ENCODE peak calls at places on chromosomes 5 and 9, in ten cellular contexts. G, F, D, C, K, O, Q, B, N and A are unnamed samples.

GRCh38 chr5:41415242-41415641 is 95.2 kb downstream of the PLCXD3 start:
- DNase-seq in G (no peak), D (no peak), C (peak), N (no peak), K (no peak), F (no peak), O (no peak), Q (no peak), B (no peak), A (no peak)

GRCh38 chr9:85202596-85202995 is 533.1 kb downstream of the NTRK2 start:
- DNase-seq in F (no peak), N (peak), C (no peak), D (no peak), G (no peak), B (no peak), O (peak), Q (no peak), K (no peak), A (no peak)

GRCh38 chr5:157354825-157355224 is 88.9 kb downstream of the CYFIP2 start:
- DNase-seq in K (peak), D (no peak), B (no peak), O (no peak), G (peak), Q (no peak), F (no peak), N (no peak), C (peak), A (peak)

GRCh38 chr9:113707953-113708695 is 168.0 kb upstream of the ZNF618 start:
- DNase-seq in O (no peak), D (no peak), C (peak), N (no peak), G (no peak), K (no peak), B (no peak), Q (no peak), F (no peak), A (no peak)

GRCh38 chr5:6775595-6775994 is 62.4 kb downstream of the TENT4A start:
- DNase-seq in N (no peak), C (no peak), K (no peak), G (no peak), B (no peak), F (no peak), O (no peak), D (no peak), Q (no peak), A (no peak)

GRCh38 chr5:172283020-172283861 is at the start of gene UBTD2:
- DNase-seq in Q (peak), O (peak), C (peak), D (peak), K (peak), F (peak), B (no peak), N (peak), G (peak), A (peak)

GRCh38 chr9:93265972-93266371 is 82.0 kb downstream of the WNK2 start:
- DNase-seq in F (no peak), K (no peak), C (no peak), Q (no peak), D (no peak), G (no peak), B (no peak), O (no peak), N (no peak), A (no peak)

GRCh38 chr5:37786416-37786815 is 53.4 kb downstream of the GDNF start:
- DNase-seq in F (no peak), B (no peak), G (no peak), Q (no peak), N (no peak), K (no peak), C (no peak), O (no peak), D (no peak), A (no peak)

GRCh38 chr5:125486634-125487033 is 740.2 kb upstream of the ZNF608 start:
- DNase-seq in Q (no peak), B (no peak), G (no peak), O (peak), N (peak), F (no peak), C (peak), D (no peak), K (no peak), A (no peak)

GRCh38 chr5:20213803-20214202 is 225.8 kb upstream of the CDH18 start:
- DNase-seq in D (no peak), N (peak), Q (no peak), F (no peak), G (no peak), K (no peak), B (no peak), C (peak), O (no peak), A (no peak)

GRCh38 chr5:84494453-84494852 is 109.8 kb upstream of the EDIL3 start:
- DNase-seq in D (no peak), G (no peak), B (no peak), F (no peak), K (no peak), N (peak), Q (no peak), O (peak), C (peak), A (no peak)

GRCh38 chr5:180138976-180139730 is 67.6 kb upstream of the RNF130 start:
- DNase-seq in Q (no peak), F (no peak), N (no peak), G (no peak), D (no peak), B (no peak), C (no peak), K (no peak), O (no peak), A (no peak)

GRCh38 chr5:171369898-171370297 is 17.8 kb upstream of the NPM1 start:
- DNase-seq in N (no peak), K (no peak), G (no peak), F (no peak), C (no peak), B (no peak), O (no peak), Q (no peak), D (no peak), A (no peak)

GRCh38 chr9:137787376-137787775 is 90.2 kb upstream of the CACNA1B start:
- DNase-seq in F (no peak), K (no peak), O (no peak), D (no peak), C (no peak), B (no peak), N (no peak), Q (no peak), G (no peak), A (no peak)

GRCh38 chr5:169354263-169354662 is 53.3 kb upstream of the SLIT3 start:
- DNase-seq in D (no peak), K (no peak), N (peak), O (peak), F (no peak), B (no peak), C (peak), G (no peak), Q (no peak), A (no peak)

GRCh38 chr9:93517331-93517730 is 59.1 kb upstream of the PHF2 start:
- DNase-seq in F (no peak), G (no peak), K (no peak), Q (no peak), C (no peak), O (no peak), N (no peak), B (no peak), D (no peak), A (no peak)

GRCh38 chr5:75052461-75053285 is at the start of gene GCNT4:
- DNase-seq in O (peak), D (peak), Q (no peak), C (peak), K (peak), B (no peak), N (peak), F (peak), G (peak), A (peak)

GRCh38 chr5:27020965-27021364 is 17.4 kb downstream of the CDH9 start:
- DNase-seq in D (no peak), B (no peak), F (no peak), K (peak), Q (no peak), N (peak), C (peak), O (peak), G (no peak), A (no peak)

GRCh38 chr5:2998106-2998505 is 246.6 kb upstream of the IRX2 start:
- DNase-seq in Q (no peak), B (no peak), D (no peak), F (no peak), K (no peak), O (no peak), C (no peak), G (no peak), N (no peak), A (no peak)

GRCh38 chr5:154129868-154130267 is 60.7 kb upstream of the GALNT10 start:
- DNase-seq in O (no peak), C (no peak), K (no peak), G (no peak), N (no peak), F (no peak), D (no peak), B (no peak), Q (no peak), A (no peak)

GRCh38 chr5:99929067-99929805 is 605.9 kb upstream of the FAM174A start:
- DNase-seq in N (no peak), K (no peak), G (no peak), O (no peak), B (no peak), C (no peak), D (no peak), F (no peak), Q (no peak), A (no peak)

GRCh38 chr9:75197521-75197920 is 109.2 kb downstream of the OSTF1 start:
- DNase-seq in G (no peak), F (no peak), Q (no peak), C (no peak), B (no peak), N (peak), O (peak), D (no peak), K (no peak), A (no peak)

GRCh38 chr9:83981126-83981871 is 694 bp downstream of the RMI1 start:
- DNase-seq in G (no peak), N (peak), D (no peak), Q (no peak), F (no peak), C (peak), O (peak), K (peak), B (no peak), A (peak)

GRCh38 chr5:44665101-44665701 is 143.5 kb upstream of the MRPS30 start:
- DNase-seq in F (no peak), B (no peak), G (no peak), C (peak), D (no peak), Q (no peak), K (no peak), N (no peak), O (peak), A (no peak)

GRCh38 chr5:142962172-142962528 is 192.0 kb downstream of the ARHGAP26 start:
- DNase-seq in G (no peak), F (no peak), C (peak), N (no peak), O (no peak), B (no peak), K (no peak), Q (no peak), D (no peak), A (no peak)

GRCh38 chr9:86578722-86579121 is 224.5 kb upstream of the TUT7 start:
- DNase-seq in O (no peak), B (no peak), D (no peak), F (no peak), K (no peak), G (no peak), Q (no peak), N (no peak), C (no peak), A (no peak)

GRCh38 chr9:121638399-121638798 is 13.0 kb upstream of the DAB2IP start:
- DNase-seq in G (no peak), Q (no peak), C (no peak), N (no peak), B (no peak), K (no peak), D (no peak), F (no peak), O (no peak), A (no peak)

GRCh38 chr5:73213566-73213998 is 40.6 kb downstream of the TMEM174 start:
- DNase-seq in C (peak), O (peak), B (no peak), F (no peak), K (no peak), Q (no peak), G (no peak), D (no peak), N (peak), A (no peak)

GRCh38 chr5:145294321-145294720 is 540.8 kb downstream of the PRELID2 start:
- DNase-seq in C (no peak), D (no peak), O (no peak), N (no peak), K (no peak), F (no peak), G (no peak), B (no peak), Q (no peak), A (no peak)

GRCh38 chr9:110712955-110713354 is 44.4 kb downstream of the MUSK start:
- DNase-seq in O (no peak), F (no peak), D (no peak), C (peak), N (no peak), K (no peak), Q (no peak), B (no peak), G (no peak), A (no peak)

GRCh38 chr5:373710-374602 is 52.4 kb downstream of the AHRR start:
- DNase-seq in C (peak), O (peak), K (peak), D (peak), F (peak), N (peak), B (no peak), Q (peak), G (peak), A (peak)